ENCODE peak calls at places on chromosomes 2 and 18, in four cellular contexts. D is H1, L is K562, N is Peyer's patch. J is an unnamed sample.
A peak's percentile ranks its signal among the peaks of the same experiment; 100 is the strongest.

GRCh38 chr2:213188971-213189899 is 37.8 kb upstream of the IKZF2 start:
- DNase-seq in D (peak; percentile 59), L (no peak), N (no peak), J (no peak)

GRCh38 chr18:59672125-59672769 is 25.0 kb downstream of the CCBE1 start:
- DNase-seq in D (no peak), L (no peak), N (no peak), J (peak; percentile 31)

GRCh38 chr18:9335255-9336045 is 877 bp downstream of the TWSG1 start:
- DNase-seq in D (no peak), L (no peak), N (no peak), J (no peak)

GRCh38 chr2:69253893-69254292 is 133.1 kb downstream of the GFPT1 start:
- DNase-seq in D (no peak), L (no peak), N (peak; percentile 58), J (peak; percentile 80)

GRCh38 chr2:142188562-142188961 is 57.7 kb upstream of the LRP1B start:
- DNase-seq in D (no peak), L (no peak), N (no peak), J (no peak)

GRCh38 chr2:82986899-82987298 is 1472.2 kb downstream of the SUCLG1 start:
- DNase-seq in D (no peak), L (no peak), N (no peak), J (no peak)

GRCh38 chr2:8435608-8436007 is 246.2 kb upstream of the ID2 start:
- DNase-seq in D (no peak), L (no peak), N (no peak), J (no peak)

GRCh38 chr2:26683583-26683982 is 8.9 kb upstream of the KCNK3 start:
- DNase-seq in D (no peak), L (no peak), N (no peak), J (peak; percentile 8)

GRCh38 chr2:22209545-22209944 is 1085.8 kb downstream of the TDRD15 start:
- DNase-seq in D (no peak), L (no peak), N (no peak), J (no peak)

GRCh38 chr2:125679903-125680302 is 976.1 kb upstream of the GYPC start:
- DNase-seq in D (no peak), L (no peak), N (no peak), J (no peak)

GRCh38 chr2:144849612-144850011 is 329.7 kb upstream of the ZEB2 start:
- DNase-seq in D (no peak), L (no peak), N (no peak), J (no peak)

GRCh38 chr18:76952747-76953146 is 130.4 kb downstream of the ZNF236 start:
- DNase-seq in D (no peak), L (no peak), N (no peak), J (no peak)

GRCh38 chr2:199488772-199489400 is 31.1 kb upstream of the SATB2 start:
- DNase-seq in D (peak; percentile 88), L (peak; percentile 65), N (peak; percentile 76), J (peak; percentile 47)

GRCh38 chr2:187986392-187987105 is 305.1 kb upstream of the GULP1 start:
- DNase-seq in D (no peak), L (no peak), N (no peak), J (no peak)

GRCh38 chr2:200702646-200703118 is 109.0 kb upstream of the BZW1 start:
- DNase-seq in D (no peak), L (no peak), N (no peak), J (peak; percentile 35)

GRCh38 chr2:42054657-42055430 is 7.0 kb downstream of the PKDCC start:
- DNase-seq in D (no peak), L (peak; percentile 47), N (peak; percentile 81), J (no peak)

GRCh38 chr18:49691177-49691608 is 122.1 kb downstream of the ACAA2 start:
- DNase-seq in D (no peak), L (no peak), N (no peak), J (no peak)

GRCh38 chr2:208369091-208369490 is 37.5 kb upstream of the PTH2R start:
- DNase-seq in D (no peak), L (no peak), N (no peak), J (no peak)

GRCh38 chr2:23760746-23761145 is 166.2 kb downstream of the ATAD2B start:
- DNase-seq in D (no peak), L (no peak), N (no peak), J (no peak)

GRCh38 chr18:70368903-70369302 is 80.1 kb downstream of the SOCS6 start:
- DNase-seq in D (no peak), L (no peak), N (no peak), J (no peak)

GRCh38 chr18:67977067-67977616 is 460.6 kb upstream of the DSEL start:
- DNase-seq in D (no peak), L (no peak), N (no peak), J (no peak)

GRCh38 chr2:46561731-46562450 is 82.5 kb downstream of the TMEM247 start:
- DNase-seq in D (no peak), L (no peak), N (no peak), J (no peak)

GRCh38 chr18:31356025-31356424 is 20.6 kb upstream of the DSG4 start:
- DNase-seq in D (no peak), L (no peak), N (no peak), J (no peak)

GRCh38 chr18:59512025-59512710 is 153.1 kb upstream of the LMAN1 start:
- DNase-seq in D (no peak), L (no peak), N (no peak), J (no peak)

GRCh38 chr2:85978883-85979780 is 90.3 kb upstream of the ST3GAL5 start:
- DNase-seq in D (no peak), L (no peak), N (no peak), J (no peak)

GRCh38 chr18:35432565-35433001 is 55.4 kb upstream of the ZNF396 start:
- DNase-seq in D (no peak), L (no peak), N (no peak), J (no peak)

GRCh38 chr2:5164806-5165525 is 527.2 kb upstream of the SOX11 start:
- DNase-seq in D (no peak), L (no peak), N (no peak), J (no peak)

GRCh38 chr2:238238766-238239551 is 879 bp downstream of the HES6 start:
- DNase-seq in D (peak; percentile 60), L (peak; percentile 54), N (peak; percentile 69), J (peak; percentile 41)

GRCh38 chr2:139790807-139791206 is 1010.6 kb upstream of the NXPH2 start:
- DNase-seq in D (no peak), L (no peak), N (no peak), J (no peak)

GRCh38 chr2:226578373-226578772 is 221.2 kb downstream of the IRS1 start:
- DNase-seq in D (no peak), L (no peak), N (no peak), J (no peak)

GRCh38 chr2:109305494-109306187 is 176.6 kb downstream of the SH3RF3 start:
- DNase-seq in D (no peak), L (no peak), N (no peak), J (no peak)

GRCh38 chr18:35041752-35042379 is 653 bp downstream of the MAPRE2 start:
- DNase-seq in D (no peak), L (no peak), N (no peak), J (no peak)

GRCh38 chr2:5748941-5749731 is 57.0 kb downstream of the SOX11 start:
- DNase-seq in D (no peak), L (no peak), N (no peak), J (no peak)

GRCh38 chr2:78925258-78925657 is 100.2 kb upstream of the REG3G start:
- DNase-seq in D (no peak), L (no peak), N (no peak), J (no peak)

GRCh38 chr2:36528761-36529392 is 69.1 kb downstream of the FEZ2 start:
- DNase-seq in D (no peak), L (no peak), N (no peak), J (no peak)

GRCh38 chr18:38458673-38459072 is 893.1 kb upstream of the CELF4 start:
- DNase-seq in D (no peak), L (no peak), N (no peak), J (no peak)

GRCh38 chr2:135694711-135695110 is 46.9 kb upstream of the UBXN4 start:
- DNase-seq in D (no peak), L (no peak), N (no peak), J (no peak)

GRCh38 chr18:45156941-45157340 is 458.3 kb upstream of the SLC14A2 start:
- DNase-seq in D (no peak), L (no peak), N (no peak), J (no peak)

GRCh38 chr2:233075966-233076339 is 15.8 kb downstream of the INPP5D start:
- DNase-seq in D (no peak), L (no peak), N (peak; percentile 86), J (no peak)
- TF ChIP-seq POLR2A in D (no peak), L (no peak), N (no peak), J (no peak)

DNA sequence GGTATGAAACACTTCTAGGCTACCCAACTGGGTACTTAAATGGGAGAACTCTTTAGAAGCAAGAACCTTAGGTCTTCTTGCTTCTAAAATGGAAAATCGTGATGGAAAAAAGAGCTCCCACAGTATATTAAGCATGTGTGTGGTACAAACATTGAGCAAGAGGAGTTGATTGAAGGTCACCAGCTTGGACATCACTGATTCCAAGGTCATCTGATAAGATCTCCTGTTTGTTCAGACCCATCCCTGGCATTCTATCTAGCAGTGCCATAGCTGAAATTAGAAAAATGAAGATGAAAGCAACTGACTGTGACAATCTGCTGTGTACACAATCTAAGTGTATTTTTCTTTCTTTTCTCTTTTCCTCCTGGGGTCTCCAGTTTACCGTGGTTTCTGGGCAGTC is 35.7 kb downstream of the TMEM182 start:
- DNase-seq in D (no peak), L (no peak), N (no peak), J (no peak)
- H3K9me3 ChIP-seq in D (peaks cover 27% of the 10 kb centered on the region), L (peaks cover 18% of the 10 kb centered on the region), N (no peaks in the 10 kb centered on the region), J (no peaks in the 10 kb centered on the region)

GRCh38 chr2:99489758-99490087 is at the start of gene REV1:
- DNase-seq in D (no peak), L (no peak), N (no peak), J (no peak)
- TF ChIP-seq POLR2A in D (no peak), L (no peak), N (peak; percentile 43), J (peak; percentile 1)

DNA sequence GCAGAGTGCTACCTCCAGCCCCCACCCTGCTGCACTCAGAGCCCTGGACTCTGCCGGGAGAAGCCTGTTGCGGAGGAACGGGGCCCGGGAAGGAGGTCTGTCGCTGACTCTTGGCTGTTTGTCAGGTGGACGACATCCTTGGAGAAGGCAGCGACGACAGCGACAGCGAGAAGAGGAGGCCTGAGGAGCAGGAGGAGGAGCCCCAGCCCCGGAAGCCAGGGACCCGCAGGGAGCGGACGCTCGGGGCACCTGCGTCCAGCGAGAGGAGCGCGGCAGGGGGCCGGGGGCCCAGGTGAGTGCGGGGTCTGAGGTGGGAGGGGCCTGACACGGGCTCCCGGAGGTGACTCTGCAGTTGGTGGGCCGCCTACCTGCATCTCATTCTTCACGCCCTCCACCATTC is 56.6 kb downstream of the CTDP1 start:
- DNase-seq in D (no peak), L (no peak), N (no peak), J (no peak)
- H3K9me3 ChIP-seq in D (peaks cover 7% of the 10 kb centered on the region), L (peaks cover 7% of the 10 kb centered on the region), N (no peaks in the 10 kb centered on the region), J (no peaks in the 10 kb centered on the region)

GRCh38 chr2:96538487-96539214 is 2.1 kb downstream of the ARID5A start:
- DNase-seq in D (peak; percentile 88), L (no peak), N (peak; percentile 97), J (peak; percentile 65)
- TF ChIP-seq POLR2A in D (no peak), L (no peak), N (peak; percentile 57), J (peak; percentile 31)

J was measured in adrenal gland.